ENCODE peak calls at places on chromosomes 5 and 9, in four cellular contexts. One of them, this sample, is unnamed.

GRCh38 chr5:149636861-149637246 is 55.6 kb downstream of the ARHGEF37 start:
- DNase-seq in mammary epithelial cell: peak; percentile 56
- DNase-seq in HCT116: peak; percentile 65
- DNase-seq in endodermal cell: peak; percentile 82
- DNase-seq in this sample: peak; percentile 77

GRCh38 chr9:90960941-90961340 is 159.3 kb downstream of the SYK start:
- DNase-seq in mammary epithelial cell: peak; percentile 33
- DNase-seq in HCT116: no peak
- DNase-seq in endodermal cell: no peak
- DNase-seq in this sample: peak; percentile 70

GRCh38 chr9:133505901-133506652 is 18.7 kb downstream of the MYMK start:
- DNase-seq in mammary epithelial cell: no peak
- DNase-seq in HCT116: no peak
- DNase-seq in endodermal cell: no peak
- DNase-seq in this sample: peak; percentile 31

GRCh38 chr9:133375116-133375723 is 640 bp downstream of the SURF4 start:
- DNase-seq in mammary epithelial cell: peak; percentile 52
- DNase-seq in HCT116: no peak
- DNase-seq in endodermal cell: peak; percentile 63
- DNase-seq in this sample: peak; percentile 71

GRCh38 chr5:88183255-88183654 is 85.4 kb downstream of the TMEM161B start:
- DNase-seq in mammary epithelial cell: no peak
- DNase-seq in HCT116: no peak
- DNase-seq in endodermal cell: no peak
- DNase-seq in this sample: no peak

GRCh38 chr5:14577079-14577725 is 4.4 kb upstream of the OTULINL start:
- DNase-seq in mammary epithelial cell: no peak
- DNase-seq in HCT116: no peak
- DNase-seq in endodermal cell: peak; percentile 57
- DNase-seq in this sample: no peak

GRCh38 chr9:138020795-138021182 is 143.2 kb downstream of the CACNA1B start:
- DNase-seq in mammary epithelial cell: no peak
- DNase-seq in HCT116: no peak
- DNase-seq in endodermal cell: peak; percentile 40
- DNase-seq in this sample: no peak

GRCh38 chr9:71819115-71819739 is 50.9 kb upstream of the CEMIP2 start:
- DNase-seq in mammary epithelial cell: no peak
- DNase-seq in HCT116: peak; percentile 10
- DNase-seq in endodermal cell: peak; percentile 64
- DNase-seq in this sample: peak; percentile 80

GRCh38 chr5:376951-377325 is 55.4 kb downstream of the AHRR start:
- DNase-seq in mammary epithelial cell: no peak
- DNase-seq in HCT116: no peak
- DNase-seq in endodermal cell: no peak
- DNase-seq in this sample: no peak

GRCh38 chr5:168723037-168723436 is 143.9 kb upstream of the PANK3 start:
- DNase-seq in mammary epithelial cell: no peak
- DNase-seq in HCT116: no peak
- DNase-seq in endodermal cell: no peak
- DNase-seq in this sample: no peak

GRCh38 chr9:16236326-16236725 is 634.1 kb downstream of the BNC2 start:
- DNase-seq in mammary epithelial cell: no peak
- DNase-seq in HCT116: no peak
- DNase-seq in endodermal cell: no peak
- DNase-seq in this sample: peak; percentile 87

GRCh38 chr5:114308017-114308416 is 53.9 kb upstream of the KCNN2 start:
- DNase-seq in mammary epithelial cell: no peak
- DNase-seq in HCT116: no peak
- DNase-seq in endodermal cell: peak; percentile 87
- DNase-seq in this sample: no peak

GRCh38 chr9:73152953-73153352 is 1.3 kb downstream of the ANXA1 start:
- DNase-seq in mammary epithelial cell: no peak
- DNase-seq in HCT116: no peak
- DNase-seq in endodermal cell: no peak
- DNase-seq in this sample: peak; percentile 68
- H3K4me3 ChIP-seq in mammary epithelial cell: peak overlapping the region; percentile 99
- H3K4me3 ChIP-seq in HCT116: peak overlapping the region; percentile 52
- H3K4me3 ChIP-seq in endodermal cell: no peak overlapping the region
- H3K4me3 ChIP-seq in this sample: peak overlapping the region; percentile 95

DNA sequence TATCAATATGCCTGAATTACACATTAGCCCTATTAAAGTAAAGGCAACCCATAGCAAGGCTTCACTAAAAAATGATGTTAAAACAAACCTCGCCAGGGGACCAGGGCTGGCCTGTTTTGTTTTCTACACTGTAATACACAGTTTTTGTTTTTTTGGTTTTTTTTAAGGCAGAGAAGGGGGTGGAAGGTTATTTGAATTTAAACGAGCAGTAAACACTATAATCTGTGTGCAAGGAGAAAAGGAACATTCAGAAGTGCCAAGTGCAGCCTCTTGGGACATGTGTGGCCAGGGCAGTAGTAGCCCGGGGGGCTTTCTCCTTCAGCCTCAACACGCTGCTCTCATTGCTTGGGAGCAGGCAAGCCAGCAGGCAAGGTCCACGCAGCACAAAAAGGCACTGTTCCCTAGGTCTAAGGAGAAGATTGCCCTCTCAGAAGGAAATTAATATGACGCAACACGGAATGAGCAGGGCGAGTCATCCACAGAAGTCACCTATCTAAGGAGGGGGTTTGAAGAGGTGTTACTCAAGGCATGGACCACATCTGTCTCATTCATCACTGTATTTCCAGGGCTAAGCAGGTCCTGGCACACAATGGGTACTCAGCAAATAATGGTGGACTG is 16.2 kb downstream of the SIL1 start:
- DNase-seq in mammary epithelial cell: peak; percentile 83
- DNase-seq in HCT116: peak; percentile 36
- DNase-seq in endodermal cell: no peak
- DNase-seq in this sample: peak; percentile 69
- H3K4me1 ChIP-seq in mammary epithelial cell: peaks cover 37% of the 10 kb centered on the region
- H3K4me1 ChIP-seq in HCT116: peaks cover 14% of the 10 kb centered on the region
- H3K4me1 ChIP-seq in endodermal cell: peaks cover 22% of the 10 kb centered on the region
- H3K4me1 ChIP-seq in this sample: peaks cover 49% of the 10 kb centered on the region

GRCh38 chr5:103793595-103794182 is 231.1 kb upstream of the NUDT12 start:
- DNase-seq in mammary epithelial cell: no peak
- DNase-seq in HCT116: no peak
- DNase-seq in endodermal cell: no peak
- DNase-seq in this sample: no peak
- H3K9me3 ChIP-seq in mammary epithelial cell: peaks cover 8% of the 10 kb centered on the region
- H3K9me3 ChIP-seq in HCT116: peaks cover 5% of the 10 kb centered on the region
- H3K9me3 ChIP-seq in endodermal cell: peaks cover 56% of the 10 kb centered on the region
- H3K9me3 ChIP-seq in this sample: peaks cover 27% of the 10 kb centered on the region

GRCh38 chr9:4423207-4423610 is 67.1 kb upstream of the SLC1A1 start:
- DNase-seq in mammary epithelial cell: no peak
- DNase-seq in HCT116: no peak
- DNase-seq in endodermal cell: peak; percentile 71
- DNase-seq in this sample: no peak

GRCh38 chr9:4424891-4425290 is 65.4 kb upstream of the SLC1A1 start:
- DNase-seq in mammary epithelial cell: no peak
- DNase-seq in HCT116: no peak
- DNase-seq in endodermal cell: no peak
- DNase-seq in this sample: peak; percentile 57

GRCh38 chr9:4424038-4424437 is 66.2 kb upstream of the SLC1A1 start:
- DNase-seq in mammary epithelial cell: no peak
- DNase-seq in HCT116: no peak
- DNase-seq in endodermal cell: no peak
- DNase-seq in this sample: no peak

GRCh38 chr9:4422495-4422894 is 67.8 kb upstream of the SLC1A1 start:
- DNase-seq in mammary epithelial cell: no peak
- DNase-seq in HCT116: no peak
- DNase-seq in endodermal cell: peak; percentile 72
- DNase-seq in this sample: no peak

GRCh38 chr9:4425358-4426045 is 64.8 kb upstream of the SLC1A1 start:
- DNase-seq in mammary epithelial cell: no peak
- DNase-seq in HCT116: no peak
- DNase-seq in endodermal cell: no peak
- DNase-seq in this sample: peak; percentile 65
- H3K4me3 ChIP-seq in mammary epithelial cell: no peak overlapping the region
- H3K4me3 ChIP-seq in HCT116: no peak overlapping the region
- H3K4me3 ChIP-seq in endodermal cell: no peak overlapping the region
- H3K4me3 ChIP-seq in this sample: no peak overlapping the region

GRCh38 chr9:68947015-68947414 is 66.9 kb downstream of the PRKACG start:
- DNase-seq in mammary epithelial cell: no peak
- DNase-seq in HCT116: no peak
- DNase-seq in endodermal cell: peak; percentile 82
- DNase-seq in this sample: no peak
- H3K4me1 ChIP-seq in mammary epithelial cell: peaks cover 8% of the 10 kb centered on the region
- H3K4me1 ChIP-seq in HCT116: no peaks in the 10 kb centered on the region
- H3K4me1 ChIP-seq in endodermal cell: peaks cover 15% of the 10 kb centered on the region
- H3K4me1 ChIP-seq in this sample: no peaks in the 10 kb centered on the region

GRCh38 chr5:24986326-24986725 is 341.5 kb upstream of the CDH10 start:
- DNase-seq in mammary epithelial cell: no peak
- DNase-seq in HCT116: no peak
- DNase-seq in endodermal cell: no peak
- DNase-seq in this sample: no peak
- H3K9me3 ChIP-seq in mammary epithelial cell: peaks cover 10% of the 10 kb centered on the region
- H3K9me3 ChIP-seq in HCT116: peaks cover 8% of the 10 kb centered on the region
- H3K9me3 ChIP-seq in endodermal cell: no peaks in the 10 kb centered on the region
- H3K9me3 ChIP-seq in this sample: no peaks in the 10 kb centered on the region

GRCh38 chr9:25681270-25681669 is 3.0 kb upstream of the TUSC1 start:
- DNase-seq in mammary epithelial cell: peak; percentile 22
- DNase-seq in HCT116: no peak
- DNase-seq in endodermal cell: no peak
- DNase-seq in this sample: peak; percentile 87

GRCh38 chr9:25677301-25678146 is 720 bp downstream of the TUSC1 start:
- DNase-seq in mammary epithelial cell: peak; percentile 69
- DNase-seq in HCT116: no peak
- DNase-seq in endodermal cell: peak; percentile 84
- DNase-seq in this sample: peak; percentile 86

GRCh38 chr9:25678147-25678666 is at the start of gene TUSC1:
- DNase-seq in mammary epithelial cell: peak; percentile 80
- DNase-seq in HCT116: no peak
- DNase-seq in endodermal cell: peak; percentile 72
- DNase-seq in this sample: peak; percentile 89

GRCh38 chr9:25678846-25679360 is 659 bp upstream of the TUSC1 start:
- DNase-seq in mammary epithelial cell: peak; percentile 25
- DNase-seq in HCT116: no peak
- DNase-seq in endodermal cell: no peak
- DNase-seq in this sample: peak; percentile 59
- H3K4me3 ChIP-seq in mammary epithelial cell: peak overlapping the region; percentile 47
- H3K4me3 ChIP-seq in HCT116: no peak overlapping the region
- H3K4me3 ChIP-seq in endodermal cell: peak overlapping the region; percentile 78
- H3K4me3 ChIP-seq in this sample: peak overlapping the region; percentile 94

GRCh38 chr5:107149243-107149642 is 521.5 kb downstream of the EFNA5 start:
- DNase-seq in mammary epithelial cell: no peak
- DNase-seq in HCT116: no peak
- DNase-seq in endodermal cell: no peak
- DNase-seq in this sample: no peak

GRCh38 chr5:107155667-107156066 is 515.1 kb downstream of the EFNA5 start:
- DNase-seq in mammary epithelial cell: no peak
- DNase-seq in HCT116: no peak
- DNase-seq in endodermal cell: no peak
- DNase-seq in this sample: no peak

GRCh38 chr5:107157811-107158210 is 512.9 kb downstream of the EFNA5 start:
- DNase-seq in mammary epithelial cell: no peak
- DNase-seq in HCT116: no peak
- DNase-seq in endodermal cell: peak; percentile 45
- DNase-seq in this sample: no peak

GRCh38 chr5:107154598-107154997 is 516.1 kb downstream of the EFNA5 start:
- DNase-seq in mammary epithelial cell: no peak
- DNase-seq in HCT116: no peak
- DNase-seq in endodermal cell: no peak
- DNase-seq in this sample: no peak

DNA sequence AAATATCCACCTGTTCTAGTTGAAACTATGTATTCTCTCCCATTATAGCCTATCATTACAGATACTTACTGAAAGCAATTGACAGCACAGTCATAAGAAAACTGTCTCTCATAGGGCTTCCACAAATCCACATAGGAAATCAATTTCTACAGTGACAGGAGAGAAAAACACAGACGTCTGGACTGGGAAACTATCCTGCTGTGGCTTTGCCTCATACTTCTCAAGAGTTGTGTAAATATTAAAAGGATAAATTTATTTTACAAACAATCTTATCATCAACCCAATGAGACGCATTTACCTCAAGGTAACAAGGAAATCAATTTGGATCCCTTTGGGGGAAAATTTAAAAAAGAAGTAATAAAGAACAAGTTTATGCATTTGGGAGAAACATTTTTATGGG is 517.4 kb downstream of the EFNA5 start:
- DNase-seq in mammary epithelial cell: no peak
- DNase-seq in HCT116: no peak
- DNase-seq in endodermal cell: no peak
- DNase-seq in this sample: no peak
- H3K4me1 ChIP-seq in mammary epithelial cell: no peaks in the 10 kb centered on the region
- H3K4me1 ChIP-seq in HCT116: no peaks in the 10 kb centered on the region
- H3K4me1 ChIP-seq in endodermal cell: no peaks in the 10 kb centered on the region
- H3K4me1 ChIP-seq in this sample: no peaks in the 10 kb centered on the region

GRCh38 chr5:141430332-141431113 is at the start of gene PCDHGA12:
- DNase-seq in mammary epithelial cell: peak; percentile 82
- DNase-seq in HCT116: no peak
- DNase-seq in endodermal cell: no peak
- DNase-seq in this sample: peak; percentile 36
- H3K9me3 ChIP-seq in mammary epithelial cell: peaks cover 44% of the 10 kb centered on the region
- H3K9me3 ChIP-seq in HCT116: peaks cover 8% of the 10 kb centered on the region
- H3K9me3 ChIP-seq in endodermal cell: peaks cover 77% of the 10 kb centered on the region
- H3K9me3 ChIP-seq in this sample: peaks cover 26% of the 10 kb centered on the region

This sample was measured in adipocyte.